ENCODE peak calls at places on chromosomes 7 and 10, in six cellular contexts. E is trophoblast cell, N is H9, P is IMR-90, O is neuronal stem cell, Q is mesenchymal stem cell. T is an unnamed sample.

GRCh38 chr10:93148476-93148875 is 74.8 kb downstream of the CYP26A1 start:
- DNase-seq in O (no peak), Q (no peak), P (no peak), E (no peak), N (no peak), T (no peak)

GRCh38 chr7:76354516-76354915 is 4.3 kb downstream of the YWHAG start:
- DNase-seq in N (no peak), P (no peak), Q (no peak), E (no peak), O (no peak), T (peak)

GRCh38 chr10:97427571-97428179 is 1.7 kb downstream of the PGAM1 start:
- DNase-seq in N (peak), Q (peak), P (peak), E (peak), O (peak), T (peak)

GRCh38 chr10:71084061-71084817 is 128.1 kb upstream of the UNC5B start:
- DNase-seq in Q (no peak), P (no peak), O (no peak), N (peak), E (no peak), T (no peak)

GRCh38 chr10:14173706-14174594 is 156.8 kb downstream of the FRMD4A start:
- DNase-seq in O (peak), Q (peak), P (peak), N (peak), E (peak), T (peak)

GRCh38 chr10:112898540-112899395 is 51.3 kb upstream of the TCF7L2 start:
- DNase-seq in N (peak), P (peak), Q (peak), O (peak), E (peak), T (peak)

GRCh38 chr10:71006497-71006896 is 118.1 kb upstream of the PCBD1 start:
- DNase-seq in N (no peak), O (peak), P (no peak), Q (no peak), E (no peak), T (peak)

GRCh38 chr10:101617102-101617823 is 29.1 kb downstream of the DPCD start:
- DNase-seq in O (no peak), E (no peak), P (no peak), N (no peak), Q (no peak), T (peak)

GRCh38 chr7:28474267-28474618 is 61.9 kb downstream of the CREB5 start:
- DNase-seq in Q (no peak), E (no peak), P (no peak), O (no peak), N (no peak), T (no peak)

GRCh38 chr7:723541-723940 is 3.0 kb upstream of the DNAAF5 start:
- DNase-seq in N (no peak), E (no peak), Q (no peak), P (no peak), O (no peak), T (no peak)

GRCh38 chr10:49594594-49594993 is 15.5 kb upstream of the SLC18A3 start:
- DNase-seq in E (peak), O (no peak), Q (peak), P (peak), N (peak), T (peak)

GRCh38 chr7:519429-519973 is at the start of gene PDGFA:
- DNase-seq in O (no peak), P (peak), N (no peak), E (peak), Q (peak), T (peak)

GRCh38 chr10:91309711-91310110 is 89.2 kb downstream of the PCGF5 start:
- DNase-seq in N (no peak), E (no peak), O (no peak), Q (no peak), P (no peak), T (no peak)

GRCh38 chr7:46764100-46764941 is 817.6 kb downstream of the TNS3 start:
- DNase-seq in P (peak), N (no peak), O (no peak), E (no peak), Q (peak), T (no peak)

GRCh38 chr10:60537697-60538096 is 148.0 kb upstream of the ANK3 start:
- DNase-seq in O (no peak), Q (no peak), P (peak), E (no peak), N (no peak), T (no peak)

GRCh38 chr7:48347426-48347825 is 176.2 kb downstream of the ABCA13 start:
- DNase-seq in N (no peak), Q (no peak), P (no peak), E (no peak), O (no peak), T (no peak)

GRCh38 chr10:79454259-79454658 is 8.8 kb upstream of the ZCCHC24 start:
- DNase-seq in Q (peak), O (no peak), N (no peak), E (no peak), P (peak), T (peak)

GRCh38 chr7:141073173-141073640 is 657 bp upstream of the TMEM178B start:
- DNase-seq in N (no peak), Q (peak), E (peak), P (peak), O (peak), T (peak)

GRCh38 chr7:106715730-106716129 is 54.8 kb upstream of the CCDC71L start:
- DNase-seq in P (no peak), O (no peak), E (no peak), Q (no peak), N (no peak), T (no peak)

GRCh38 chr10:7258948-7259523 is 151.8 kb downstream of the SFMBT2 start:
- DNase-seq in N (no peak), P (no peak), O (no peak), Q (peak), E (no peak), T (no peak)

GRCh38 chr7:159114981-159115380 is 29.7 kb downstream of the VIPR2 start:
- DNase-seq in E (no peak), Q (no peak), O (no peak), P (no peak), N (no peak), T (no peak)

GRCh38 chr7:30164567-30164966 is 29.8 kb downstream of the MTURN start:
- DNase-seq in O (no peak), E (peak), Q (peak), P (peak), N (no peak), T (peak)

GRCh38 chr7:127652333-127653248 is 597 bp downstream of the SND1 start:
- DNase-seq in Q (peak), O (no peak), P (peak), E (peak), N (no peak), T (peak)

GRCh38 chr10:26169466-26169865 is 47.1 kb upstream of the GAD2 start:
- DNase-seq in E (no peak), P (no peak), N (no peak), O (peak), Q (no peak), T (peak)

GRCh38 chr7:13050703-13051102 is 363.3 kb downstream of the ARL4A start:
- DNase-seq in E (peak), N (no peak), Q (peak), O (no peak), P (peak), T (no peak)

GRCh38 chr7:25369794-25370193 is 141.5 kb upstream of the NPVF start:
- DNase-seq in E (no peak), N (no peak), O (no peak), Q (no peak), P (no peak), T (no peak)

GRCh38 chr10:114208351-114208750 is 29.2 kb downstream of the TDRD1 start:
- DNase-seq in E (no peak), O (peak), N (peak), Q (peak), P (no peak), T (peak)

GRCh38 chr7:35030848-35031247 is 6.4 kb downstream of the DPY19L1 start:
- DNase-seq in O (no peak), E (no peak), Q (no peak), P (no peak), N (no peak), T (no peak)

GRCh38 chr10:36559412-36559811 is 566.0 kb upstream of the ANKRD30A start:
- DNase-seq in P (peak), O (no peak), Q (no peak), E (peak), N (no peak), T (no peak)

GRCh38 chr10:5530846-5531557 is 6.2 kb downstream of the CALML3 start:
- DNase-seq in O (no peak), N (no peak), P (no peak), E (no peak), Q (no peak), T (no peak)

GRCh38 chr7:24665564-24666294 is 91.5 kb downstream of the GSDME start:
- DNase-seq in E (peak), P (peak), O (peak), N (peak), Q (peak), T (peak)

GRCh38 chr7:23347682-23348180 is 48.6 kb downstream of the MALSU1 start:
- DNase-seq in E (peak), Q (peak), P (peak), N (no peak), O (no peak), T (peak)

GRCh38 chr10:16519908-16520861 is 1.5 kb downstream of the C1QL3 start:
- DNase-seq in O (no peak), Q (no peak), E (no peak), P (no peak), N (peak), T (peak)

GRCh38 chr7:30805931-30806330 is 34.7 kb downstream of the MINDY4 start:
- DNase-seq in P (no peak), N (no peak), E (no peak), O (no peak), Q (no peak), T (no peak)

GRCh38 chr7:140200102-140200989 is 23.6 kb upstream of the KDM7A start:
- DNase-seq in N (no peak), Q (peak), E (peak), P (peak), O (no peak), T (no peak)

GRCh38 chr7:151351027-151351426 is 9.4 kb downstream of the NUB1 start:
- DNase-seq in Q (no peak), N (peak), O (no peak), E (peak), P (no peak), T (peak)

GRCh38 chr10:108970016-108970415 is 953.3 kb downstream of the XPNPEP1 start:
- DNase-seq in Q (peak), N (peak), P (peak), E (peak), O (peak), T (peak)

DNA sequence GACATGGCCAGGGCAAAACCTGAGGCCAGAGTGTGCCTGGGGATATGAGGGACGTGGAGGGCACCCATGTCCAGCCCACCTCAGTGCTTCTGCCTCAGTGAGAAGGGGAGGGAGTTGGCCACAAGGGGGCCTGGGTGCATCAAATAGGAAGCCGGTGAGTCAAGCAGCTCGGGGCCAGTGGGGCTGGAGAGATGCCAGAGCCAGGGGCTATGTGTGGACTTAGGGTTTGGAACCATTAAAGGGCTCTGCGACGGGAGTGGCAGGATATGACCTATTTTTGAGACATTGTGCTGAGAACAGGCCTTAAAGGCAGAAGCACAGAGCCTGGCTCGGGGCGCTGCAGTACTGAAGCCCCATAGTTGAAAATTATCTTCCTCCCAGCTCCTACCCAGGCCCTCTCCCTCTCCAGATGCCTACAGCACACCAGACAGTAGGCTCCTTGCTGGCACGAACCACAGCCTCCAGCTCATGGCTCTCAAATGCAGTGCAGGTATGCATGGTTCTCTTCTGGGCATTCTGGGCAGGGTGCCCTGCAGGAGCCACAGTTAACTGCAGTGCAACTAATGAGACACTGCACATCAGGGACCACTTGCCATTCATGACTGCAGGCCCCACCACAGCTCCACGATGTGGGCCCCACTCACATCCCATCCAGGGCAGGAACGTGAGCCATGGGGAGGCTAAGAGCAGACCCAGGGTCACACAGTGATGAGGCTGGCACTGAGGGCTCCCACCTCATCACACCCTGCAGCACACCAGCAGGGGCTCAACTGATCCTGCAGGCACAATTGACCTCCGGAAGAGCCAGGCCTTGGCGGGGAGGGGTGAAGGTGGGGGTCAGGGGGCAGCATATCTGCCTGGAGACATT is 7.2 kb upstream of the PGAM2 start:
- DNase-seq in O (peak), N (peak), E (peak), P (peak), Q (peak), T (peak)
- H2BK120ac ChIP-seq in O (no peak), N (no peak), E (peak), P (peak), Q (no peak), T (no peak)

DNA sequence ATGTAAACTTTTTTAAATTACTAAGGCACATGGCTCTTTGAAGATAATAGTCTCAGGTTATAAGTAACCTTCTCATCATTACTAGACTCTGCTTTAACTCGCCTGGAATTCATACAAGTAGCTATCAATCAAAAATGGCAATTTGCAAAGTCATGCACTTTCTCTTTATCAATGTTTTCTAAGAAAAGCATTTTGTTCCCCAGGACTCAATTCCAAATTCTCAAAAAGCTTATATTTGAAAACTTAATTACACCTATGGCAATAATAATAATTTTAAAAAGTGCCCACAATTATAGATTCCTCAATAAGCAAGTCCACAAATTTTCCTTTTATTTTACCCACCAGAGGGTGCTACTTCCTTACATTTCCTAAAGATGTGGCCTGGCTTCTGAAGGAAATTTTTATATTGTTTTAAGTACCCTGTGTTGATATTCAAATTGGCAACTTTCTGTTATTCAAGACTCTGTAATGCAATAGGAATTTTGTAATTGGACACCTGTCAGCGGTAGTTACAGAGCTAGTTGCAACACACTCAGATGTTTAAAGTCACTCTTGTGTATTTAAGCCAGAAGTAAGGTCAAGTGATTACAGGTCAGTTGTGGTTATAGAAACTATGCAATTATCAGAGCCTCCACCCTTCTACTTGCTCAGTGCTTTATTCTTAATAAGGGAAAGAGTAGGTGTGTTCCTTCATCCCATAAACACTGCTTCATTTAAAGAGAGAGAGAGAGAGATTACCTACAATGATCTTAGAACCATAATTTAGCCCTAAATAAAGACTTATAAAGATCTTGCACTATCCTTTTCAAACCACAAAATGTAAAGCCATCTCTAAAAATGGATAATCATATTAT is 47.1 kb upstream of the HYAL4 start:
- DNase-seq in Q (peak), E (peak), P (peak), O (peak), N (no peak), T (peak)
- H2BK5ac ChIP-seq in Q (no peak), E (no peak), P (no peak), O (no peak), N (no peak), T (no peak)

DNA sequence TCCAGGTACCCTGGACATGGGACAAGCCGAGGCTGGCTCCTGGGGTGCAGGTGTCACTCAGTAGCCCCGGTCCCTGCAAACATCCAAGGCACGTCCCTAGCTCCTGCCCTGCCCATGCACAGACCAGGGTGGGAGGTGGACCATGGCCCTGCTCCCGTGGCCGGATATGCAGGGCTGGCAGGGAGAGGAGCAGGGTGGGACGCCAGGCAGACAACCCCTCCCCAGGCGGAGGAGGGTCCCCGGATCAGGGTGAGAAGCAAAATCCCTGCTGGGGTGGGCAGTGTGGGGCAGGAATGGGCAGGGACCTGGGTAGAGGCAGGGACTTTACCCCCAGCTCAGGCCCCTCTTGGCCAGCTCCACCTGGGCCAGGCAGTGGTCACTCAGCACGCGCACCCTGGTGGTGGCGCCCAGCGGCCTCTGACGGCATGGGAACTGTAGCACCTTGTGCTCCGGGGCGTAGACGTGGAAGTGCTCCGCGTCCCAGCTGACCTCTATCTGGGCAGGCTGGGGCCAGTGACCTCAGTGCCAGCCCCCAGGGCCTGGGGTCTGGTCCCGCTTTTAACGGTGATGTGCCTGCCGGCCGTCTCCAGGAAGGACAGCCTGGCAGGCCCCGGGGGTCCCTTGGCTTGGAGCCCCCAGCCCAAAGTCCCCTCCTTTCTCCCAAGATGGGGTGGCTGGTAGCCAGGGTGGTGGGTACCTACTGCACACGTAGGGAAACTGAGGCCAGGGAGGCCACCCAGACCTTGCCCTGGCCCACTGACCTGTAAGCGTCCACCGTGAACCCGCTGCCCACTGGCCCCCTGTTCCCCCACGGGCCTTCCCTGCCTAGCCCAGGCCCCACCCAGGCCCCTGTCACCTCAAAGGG is 1.2 kb downstream of the GRIFIN start:
- DNase-seq in N (no peak), E (peak), P (no peak), Q (no peak), O (no peak), T (no peak)
- H2BK120ac ChIP-seq in N (no peak), E (no peak), P (no peak), Q (no peak), O (peak), T (no peak)

GRCh38 chr10:72311667-72312066 is 37.9 kb downstream of the DDIT4 start:
- DNase-seq in Q (no peak), P (no peak), N (no peak), E (peak), O (no peak), T (no peak)

GRCh38 chr10:72310636-72311035 is 36.9 kb downstream of the DDIT4 start:
- DNase-seq in Q (peak), P (peak), E (peak), N (no peak), O (no peak), T (no peak)

GRCh38 chr10:72308320-72308987 is 34.7 kb downstream of the DDIT4 start:
- DNase-seq in O (no peak), Q (peak), N (no peak), E (peak), P (peak), T (no peak)

GRCh38 chr10:72310241-72310633 is 36.5 kb downstream of the DDIT4 start:
- DNase-seq in O (no peak), E (peak), P (no peak), N (peak), Q (no peak), T (peak)

DNA sequence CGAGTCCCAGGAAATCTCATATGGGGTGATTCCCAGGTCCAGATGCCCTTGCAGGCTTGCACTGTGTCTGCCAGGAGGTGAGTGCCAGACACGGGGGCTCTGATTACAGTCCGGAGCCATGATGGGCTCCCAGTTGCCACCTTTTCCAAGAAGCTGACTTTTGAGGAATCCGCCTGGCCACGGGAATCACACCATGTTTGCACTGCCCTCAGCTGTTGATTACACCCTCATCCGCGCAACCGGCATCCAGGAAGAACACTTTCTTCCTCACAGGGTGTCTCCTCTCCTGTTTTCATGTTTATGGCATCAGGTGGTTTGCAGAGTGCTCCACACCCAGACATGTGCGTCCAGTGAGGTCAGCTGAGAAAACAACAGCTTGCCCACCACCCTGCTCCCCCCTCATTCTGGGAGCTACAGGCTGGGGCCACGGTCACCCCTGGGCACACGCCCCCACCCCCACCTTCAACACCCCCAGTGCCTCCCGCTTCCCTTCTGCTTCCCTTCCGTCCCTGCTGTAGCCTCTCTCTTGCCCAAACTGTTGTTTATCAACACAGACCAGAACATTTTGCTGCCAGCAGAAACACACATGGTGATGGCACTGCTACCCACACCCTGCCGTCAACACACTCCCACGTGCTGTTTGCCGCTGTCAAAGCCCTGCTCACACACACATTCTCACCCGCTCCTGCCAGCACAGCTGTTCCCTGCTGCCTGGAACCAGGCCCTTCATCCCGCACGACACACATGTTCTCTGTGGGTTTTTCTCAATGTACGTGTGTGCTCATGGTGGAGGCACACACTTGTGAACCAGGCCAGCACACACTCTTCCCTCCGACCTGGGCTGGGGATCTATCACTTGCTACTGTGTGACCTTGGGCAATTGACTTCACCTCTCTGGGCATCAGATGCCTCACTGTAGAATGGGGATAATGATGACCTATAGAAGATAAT is 35.8 kb downstream of the DDIT4 start:
- DNase-seq in P (peak), O (no peak), N (no peak), Q (no peak), E (no peak), T (no peak)
- H2BK5ac ChIP-seq in P (no peak), O (no peak), N (no peak), Q (no peak), E (peak), T (no peak)